ENCODE peak calls at places on chromosome 14, in eight cellular contexts. C is PC-3, V is mammary epithelial cell, S is body of pancreas, Q is ovary, R is right lobe of liver, G is left ventricle myocardium inferior, L is pancreas. W is an unnamed sample.

GRCh38 chr14:87233806-87234384 is 759.1 kb downstream of the GALC start:
- DNase-seq in Q (no peak), G (no peak), V (peak; percentile 73), L (no peak), R (no peak), C (no peak), S (no peak), W (no peak)

GRCh38 chr14:103629503-103630121 is 601 bp downstream of the KLC1 start:
- DNase-seq in Q (peak; percentile 70), V (peak; percentile 26), G (peak; percentile 70), L (peak; percentile 41), R (peak; percentile 66), S (peak; percentile 44), C (peak; percentile 28), W (peak; percentile 78)

GRCh38 chr14:52356025-52356424 is 41.9 kb downstream of the PTGER2 start:
- DNase-seq in L (no peak), V (peak; percentile 48), C (peak; percentile 90), Q (no peak), G (no peak), R (no peak), S (no peak), W (no peak)

GRCh38 chr14:25056688-25057078 is 6.7 kb upstream of the STXBP6 start:
- DNase-seq in G (no peak), L (no peak), R (no peak), V (peak; percentile 66), Q (no peak), S (no peak), C (no peak), W (no peak)

GRCh38 chr14:55794655-55795583 is 214.9 kb downstream of the KTN1 start:
- DNase-seq in S (no peak), R (no peak), Q (no peak), C (peak; percentile 92), L (no peak), V (peak; percentile 52), G (no peak), W (no peak)

GRCh38 chr14:99260652-99261551 is 11.1 kb downstream of the BCL11B start:
- DNase-seq in G (no peak), Q (no peak), C (no peak), S (no peak), V (no peak), L (no peak), R (no peak), W (no peak)

GRCh38 chr14:22399776-22400175 is 189.2 kb downstream of the DAD1 start:
- DNase-seq in V (no peak), Q (no peak), L (no peak), R (no peak), G (no peak), C (no peak), S (no peak), W (no peak)

GRCh38 chr14:35332517-35333346 is 40.5 kb downstream of the PSMA6 start:
- DNase-seq in R (no peak), C (peak; percentile 76), S (no peak), L (no peak), G (no peak), Q (no peak), V (peak; percentile 70), W (no peak)

GRCh38 chr14:53152909-53153701 is at the start of gene DDHD1:
- DNase-seq in R (peak; percentile 84), V (peak; percentile 57), L (peak; percentile 80), C (peak; percentile 67), G (peak; percentile 82), Q (peak; percentile 83), S (peak; percentile 77), W (peak; percentile 86)

GRCh38 chr14:52299692-52300278 is 14.3 kb upstream of the PTGER2 start:
- DNase-seq in V (peak; percentile 26), L (no peak), S (no peak), Q (no peak), G (no peak), R (no peak), C (peak; percentile 80), W (no peak)

GRCh38 chr14:90827919-90828610 is 11.8 kb upstream of the TTC7B start:
- DNase-seq in Q (peak; percentile 93), G (peak; percentile 95), L (peak; percentile 94), V (peak; percentile 80), R (peak; percentile 97), S (peak; percentile 95), C (peak; percentile 91), W (peak; percentile 96)

GRCh38 chr14:39232554-39233415 is 930 bp upstream of the MIA2 start:
- DNase-seq in R (peak; percentile 52), V (peak; percentile 43), G (no peak), L (no peak), Q (no peak), C (no peak), S (no peak), W (peak; percentile 54)

GRCh38 chr14:104322531-104323466 is 184.4 kb downstream of the KIF26A start:
- DNase-seq in V (no peak), Q (no peak), G (no peak), C (no peak), R (peak; percentile 31), L (peak; percentile 5), S (peak; percentile 7), W (no peak)

GRCh38 chr14:102213984-102214658 is 74.4 kb downstream of the WDR20 start:
- DNase-seq in V (no peak), S (no peak), Q (no peak), G (no peak), C (peak; percentile 38), L (no peak), R (no peak), W (peak; percentile 55)

GRCh38 chr14:36771256-36771655 is 109.6 kb downstream of the PAX9 start:
- DNase-seq in C (peak; percentile 34), Q (no peak), L (no peak), R (no peak), V (no peak), G (no peak), S (no peak), W (no peak)

GRCh38 chr14:22928237-22929103 is 706 bp downstream of the PRMT5 start:
- DNase-seq in S (no peak), R (no peak), Q (no peak), L (no peak), V (no peak), C (peak; percentile 19), G (no peak), W (no peak)

GRCh38 chr14:59377485-59377884 is 87.7 kb downstream of the GPR135 start:
- DNase-seq in S (no peak), Q (peak; percentile 40), L (no peak), C (no peak), G (no peak), R (no peak), V (no peak), W (no peak)

GRCh38 chr14:36502558-36503508 is 17.2 kb downstream of the NKX2-1 start:
- DNase-seq in S (no peak), L (no peak), R (no peak), C (no peak), V (no peak), Q (no peak), G (no peak), W (no peak)

GRCh38 chr14:77184396-77185092 is 2.9 kb downstream of the TMEM63C start:
- DNase-seq in R (no peak), V (no peak), L (no peak), S (no peak), Q (no peak), C (peak; percentile 18), G (no peak), W (no peak)

GRCh38 chr14:23071244-23071974 is 14.1 kb upstream of the CDH24 start:
- DNase-seq in S (peak; percentile 83), V (peak; percentile 82), R (peak; percentile 87), Q (peak; percentile 85), L (peak; percentile 83), C (peak; percentile 84), G (peak; percentile 83), W (peak; percentile 90)

GRCh38 chr14:27006520-27006919 is 408.7 kb upstream of the NOVA1 start:
- DNase-seq in G (no peak), V (no peak), L (no peak), S (no peak), Q (no peak), R (no peak), C (no peak), W (no peak)

GRCh38 chr14:69708586-69709169 is 58.3 kb upstream of the SRSF5 start:
- DNase-seq in Q (no peak), G (no peak), C (peak; percentile 46), S (no peak), L (no peak), R (no peak), V (no peak), W (no peak)

GRCh38 chr14:104561124-104561531 is 18.4 kb upstream of the C14orf180 start:
- DNase-seq in R (no peak), L (no peak), S (no peak), V (no peak), Q (no peak), G (no peak), C (no peak), W (peak; percentile 62)

GRCh38 chr14:22653012-22653621 is 9.0 kb upstream of the OR6J1 start:
- DNase-seq in L (peak; percentile 82), C (peak; percentile 93), G (peak; percentile 25), S (peak; percentile 78), Q (peak; percentile 26), R (peak; percentile 66), V (peak; percentile 67), W (no peak)

GRCh38 chr14:21923820-21924219 is 250.2 kb upstream of the OR4E1 start:
- DNase-seq in V (no peak), C (no peak), Q (no peak), L (no peak), S (no peak), R (no peak), G (no peak), W (no peak)

GRCh38 chr14:94077823-94078222 is 3.2 kb downstream of the DDX24 start:
- DNase-seq in Q (no peak), S (no peak), C (no peak), G (no peak), L (no peak), R (no peak), V (no peak), W (no peak)
- H3K4me1 ChIP-seq in Q (peaks cover 21% of the 10 kb centered on the region), S (peaks cover 54% of the 10 kb centered on the region), C (peaks cover 37% of the 10 kb centered on the region), G (peaks cover 73% of the 10 kb centered on the region), L (peaks cover 29% of the 10 kb centered on the region), R (peaks cover 8% of the 10 kb centered on the region), V (peaks cover 18% of the 10 kb centered on the region), W (no peaks in the 10 kb centered on the region)

GRCh38 chr14:63896278-63896720 is 43.5 kb downstream of the SYNE2 start:
- DNase-seq in C (peak; percentile 73), V (peak; percentile 80), S (peak; percentile 57), Q (no peak), L (peak; percentile 62), G (peak; percentile 49), R (peak; percentile 71), W (no peak)
- H3K4me1 ChIP-seq in C (peaks cover 9% of the 10 kb centered on the region), V (peaks cover 28% of the 10 kb centered on the region), S (peaks cover 54% of the 10 kb centered on the region), Q (peaks cover 17% of the 10 kb centered on the region), L (peaks cover 41% of the 10 kb centered on the region), G (peaks cover 94% of the 10 kb centered on the region), R (peaks cover 41% of the 10 kb centered on the region), W (peaks cover 4% of the 10 kb centered on the region)

DNA sequence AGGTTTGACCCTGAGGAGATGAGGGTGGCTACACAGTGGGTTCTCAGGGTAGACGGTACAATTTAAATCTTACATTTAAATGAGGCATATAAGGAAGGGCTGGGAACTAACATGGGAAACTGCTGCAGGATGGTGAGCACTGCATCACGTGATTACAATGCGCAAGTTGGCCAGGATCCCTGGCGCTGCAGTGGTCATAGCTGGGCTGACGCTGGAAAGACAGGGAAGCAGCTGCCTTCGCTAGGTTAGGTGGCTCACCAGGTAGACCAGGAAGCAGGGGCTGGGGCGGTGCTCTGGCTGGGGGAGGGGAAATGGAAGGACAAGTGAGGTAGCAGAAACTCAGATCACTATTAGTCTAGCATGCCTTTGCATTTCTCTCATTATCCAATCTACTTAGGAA is 149.9 kb downstream of the FOXN3 start:
- DNase-seq in V (no peak), L (no peak), S (no peak), R (no peak), Q (no peak), G (no peak), C (no peak), W (no peak)
- H3K4me1 ChIP-seq in V (no peaks in the 10 kb centered on the region), L (peaks cover 4% of the 10 kb centered on the region), S (peaks cover 48% of the 10 kb centered on the region), R (peaks cover 23% of the 10 kb centered on the region), Q (peaks cover 28% of the 10 kb centered on the region), G (peaks cover 90% of the 10 kb centered on the region), C (no peaks in the 10 kb centered on the region), W (peaks cover 14% of the 10 kb centered on the region)

GRCh38 chr14:95522556-95522955 is 6.1 kb upstream of the SYNE3 start:
- DNase-seq in L (no peak), S (no peak), C (no peak), G (no peak), R (no peak), V (no peak), Q (no peak), W (no peak)
- H3K4me1 ChIP-seq in L (peaks cover 13% of the 10 kb centered on the region), S (peaks cover 29% of the 10 kb centered on the region), C (peaks cover 31% of the 10 kb centered on the region), G (peaks cover 86% of the 10 kb centered on the region), R (peaks cover 50% of the 10 kb centered on the region), V (peaks cover 47% of the 10 kb centered on the region), Q (peaks cover 24% of the 10 kb centered on the region), W (peaks cover 2% of the 10 kb centered on the region)

W was measured in aorta.